ENCODE peak calls at places on chromosomes 4 and X, in four cellular contexts. W, Z, V and P are unnamed samples.

GRCh38 chr4:47526281-47526680 is 41.2 kb downstream of the ATP10D start:
- DNase-seq in W (no peak), Z (no peak), V (no peak), P (no peak)

GRCh38 chrX:47198026-47198686 is 4.5 kb downstream of the UBA1 start:
- DNase-seq in W (no peak), Z (no peak), V (no peak), P (no peak)

GRCh38 chr4:111631157-111631999 is 513.9 kb upstream of the FAM241A start:
- DNase-seq in W (no peak), Z (no peak), V (no peak), P (no peak)

GRCh38 chrX:112941209-112941788 is 100.7 kb upstream of the AMOT start:
- DNase-seq in W (no peak), Z (no peak), V (peak), P (no peak)

GRCh38 chr4:140195806-140196205 is 41.8 kb upstream of the MAML3 start:
- DNase-seq in W (no peak), Z (no peak), V (no peak), P (no peak)

GRCh38 chr4:74395633-74396032 is 30.7 kb downstream of the EREG start:
- DNase-seq in W (no peak), Z (no peak), V (no peak), P (no peak)

GRCh38 chrX:23901805-23902204 is 5.9 kb downstream of the APOO start:
- DNase-seq in W (peak), Z (peak), V (peak), P (peak)

GRCh38 chr4:90328558-90328957 is 201.4 kb downstream of the CCSER1 start:
- DNase-seq in W (no peak), Z (no peak), V (no peak), P (peak)

GRCh38 chr4:30836231-30836630 is 116.1 kb downstream of the PCDH7 start:
- DNase-seq in W (no peak), Z (no peak), V (no peak), P (no peak)

GRCh38 chr4:80925293-80925692 is 105.2 kb upstream of the BMP3 start:
- DNase-seq in W (no peak), Z (no peak), V (no peak), P (no peak)

GRCh38 chr4:80922951-80923350 is 107.6 kb upstream of the BMP3 start:
- DNase-seq in W (no peak), Z (no peak), V (no peak), P (no peak)

GRCh38 chr4:80921441-80921840 is 109.1 kb upstream of the BMP3 start:
- DNase-seq in W (no peak), Z (no peak), V (no peak), P (no peak)

GRCh38 chr4:80926891-80927290 is 103.6 kb upstream of the BMP3 start:
- DNase-seq in W (no peak), Z (no peak), V (no peak), P (no peak)

GRCh38 chr4:80926446-80926845 is 104.1 kb upstream of the BMP3 start:
- DNase-seq in W (no peak), Z (no peak), V (no peak), P (no peak)
- TF ChIP-seq TARDBP in W (no peak), Z (no peak), V (no peak), P (no peak)

DNA sequence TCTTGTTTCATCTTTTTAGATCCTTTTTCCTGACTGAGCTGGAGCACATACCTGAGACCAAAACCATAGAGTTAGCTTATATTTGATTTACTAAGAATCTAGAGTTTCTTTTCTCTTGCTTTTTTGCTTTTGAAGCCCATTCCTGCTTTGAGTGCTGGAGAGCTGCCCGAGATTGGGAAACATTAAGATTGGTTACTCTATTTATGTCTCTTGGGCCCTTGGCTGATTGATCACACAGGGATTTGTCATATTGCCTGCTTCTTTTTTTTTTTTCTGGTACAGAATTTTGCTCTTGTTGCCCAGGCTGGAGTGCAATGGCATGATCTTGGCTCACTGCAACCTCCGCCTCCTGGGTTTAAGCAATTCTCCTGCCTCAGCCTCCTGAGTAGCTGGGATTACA is 73.9 kb downstream of the REPS2 start:
- DNase-seq in W (no peak), Z (no peak), V (no peak), P (no peak)
- TF ChIP-seq TARDBP in W (no peak), Z (no peak), V (no peak), P (no peak)

DNA sequence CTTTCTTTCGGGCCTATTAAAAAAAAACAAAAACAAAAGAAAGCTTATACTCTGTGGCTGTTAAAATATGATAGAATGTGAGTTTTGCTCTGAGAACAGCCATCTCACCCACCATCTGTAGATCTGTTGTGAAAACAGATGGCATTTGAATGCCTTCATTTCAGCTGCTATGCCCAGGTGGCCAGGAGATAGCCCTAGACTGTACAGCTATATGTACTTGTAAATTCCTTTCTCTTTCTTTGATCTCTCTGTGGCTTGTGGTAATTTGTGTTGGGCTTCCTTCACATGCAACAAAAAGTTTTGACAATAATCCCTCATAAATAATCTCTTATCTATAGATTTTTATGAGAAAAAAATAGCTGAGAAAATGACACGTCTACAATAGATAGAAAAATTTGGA is 38.1 kb downstream of the PNPLA4 start:
- DNase-seq in W (no peak), Z (no peak), V (no peak), P (no peak)
- TF ChIP-seq TARDBP in W (no peak), Z (no peak), V (no peak), P (no peak)

DNA sequence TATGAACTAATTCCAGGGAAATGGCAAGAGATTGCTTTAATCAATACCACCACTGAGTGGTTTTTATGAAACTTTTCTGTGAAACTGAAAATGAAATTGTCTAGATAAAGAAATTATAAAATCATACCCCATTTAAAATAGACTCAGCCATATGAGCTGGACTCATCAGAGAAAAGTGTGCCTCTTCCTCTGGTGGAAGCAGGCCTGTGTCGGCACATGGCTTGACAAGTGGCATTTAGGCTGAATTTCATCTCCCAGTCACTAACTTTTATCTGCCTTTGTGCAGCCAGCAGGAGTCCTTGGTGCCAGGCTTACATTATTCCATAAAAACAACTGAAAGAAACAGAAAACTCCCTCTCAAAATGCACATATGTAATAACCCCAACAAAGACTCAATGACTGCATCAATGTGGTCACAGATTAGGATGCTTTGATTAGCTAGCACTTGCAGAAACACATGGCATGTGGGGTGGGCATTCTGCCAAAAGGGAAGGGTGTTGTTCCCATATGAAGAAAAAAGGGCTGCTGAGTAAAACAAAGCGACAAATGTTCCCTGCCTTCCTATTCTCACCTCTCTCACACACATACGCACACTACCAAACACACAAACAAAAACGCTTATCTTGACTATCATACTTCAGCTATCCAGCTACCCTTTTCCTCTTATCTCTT is 232.3 kb downstream of the PABPC4L start:
- DNase-seq in W (no peak), Z (no peak), V (no peak), P (no peak)
- TF ChIP-seq TARDBP in W (no peak), Z (no peak), V (no peak), P (no peak)

GRCh38 chrX:39752820-39753219 is 344.9 kb downstream of the BCOR start:
- DNase-seq in W (no peak), Z (no peak), V (no peak), P (no peak)

GRCh38 chrX:39749135-39749534 is 348.6 kb downstream of the BCOR start:
- DNase-seq in W (no peak), Z (no peak), V (no peak), P (no peak)

GRCh38 chrX:39750246-39750790 is 347.4 kb downstream of the BCOR start:
- DNase-seq in W (no peak), Z (no peak), V (no peak), P (no peak)

GRCh38 chrX:39750798-39751197 is 347.0 kb downstream of the BCOR start:
- DNase-seq in W (no peak), Z (no peak), V (no peak), P (no peak)

DNA sequence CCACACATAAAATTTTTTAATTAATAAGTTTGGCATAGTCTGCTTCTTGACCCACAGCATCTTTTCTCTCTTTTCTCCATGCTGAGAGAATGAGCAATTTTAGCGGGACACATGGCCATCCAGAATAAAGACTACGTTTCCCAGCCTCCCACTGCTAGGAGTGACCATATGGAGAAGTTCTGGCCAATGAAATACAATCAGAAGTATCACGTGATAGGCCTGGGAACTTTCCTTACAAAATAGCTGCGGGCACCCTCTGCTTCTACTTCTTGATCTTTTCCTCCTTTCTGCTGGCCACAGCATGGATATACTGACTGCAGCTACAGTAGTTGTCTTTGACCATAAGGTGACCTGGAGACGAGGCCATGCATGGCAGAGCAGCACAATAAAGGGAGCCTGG is 348.0 kb downstream of the BCOR start:
- DNase-seq in W (no peak), Z (no peak), V (no peak), P (no peak)
- TF ChIP-seq TARDBP in W (no peak), Z (no peak), V (no peak), P (no peak)